ENCODE peak calls at places on chromosomes 16 and 17, in seven cellular contexts. G is lower leg skin; I is activated CD8-positive, alpha-beta T cell treated with anti-CD3 and anti-CD28 coated beads for 36 hours; M is tibial artery; Z is AG04450; L is endothelial cell; A is GM13976. X is an unnamed sample.

GRCh38 chr17:12118617-12119016 is 97.9 kb downstream of the MAP2K4 start:
- DNase-seq in G (no peak), I (no peak), M (no peak), Z (no peak), L (no peak), A (no peak), X (no peak)

GRCh38 chr17:62781356-62781755 is 26.8 kb downstream of the MARCHF10 start:
- DNase-seq in G (no peak), I (no peak), M (no peak), Z (no peak), L (no peak), A (no peak), X (no peak)

GRCh38 chr16:85720319-85720637 is 30.6 kb downstream of the C16orf74 start:
- DNase-seq in G (no peak), I (no peak), M (no peak), Z (no peak), L (no peak), A (no peak), X (no peak)

GRCh38 chr17:50511058-50511457 is 2.8 kb downstream of the MYCBPAP start:
- DNase-seq in G (no peak), I (peak), M (no peak), Z (no peak), L (no peak), A (peak), X (no peak)

GRCh38 chr17:38425744-38426143 is 2.5 kb upstream of the ARHGAP23 start:
- DNase-seq in G (no peak), I (no peak), M (no peak), Z (no peak), L (peak), A (no peak), X (no peak)

GRCh38 chr17:18362509-18363020 is 785 bp downstream of the SHMT1 start:
- DNase-seq in G (peak), I (peak), M (peak), Z (no peak), L (peak), A (peak), X (peak)

GRCh38 chr16:46583036-46583435 is 38.1 kb downstream of the SHCBP1 start:
- DNase-seq in G (no peak), I (no peak), M (no peak), Z (no peak), L (no peak), A (no peak), X (no peak)

GRCh38 chr17:69093279-69093789 is 32.6 kb upstream of the ABCA9 start:
- DNase-seq in G (no peak), I (no peak), M (no peak), Z (no peak), L (no peak), A (no peak), X (no peak)

GRCh38 chr16:60932600-60932999 is 1103.6 kb downstream of the CDH8 start:
- DNase-seq in G (no peak), I (no peak), M (no peak), Z (no peak), L (no peak), A (no peak), X (no peak)

GRCh38 chr17:1012823-1013728 is 16.1 kb downstream of the TIMM22 start:
- DNase-seq in G (no peak), I (no peak), M (no peak), Z (no peak), L (no peak), A (no peak), X (no peak)

GRCh38 chr16:21194771-21195301 is 16.5 kb downstream of the ZP2 start:
- DNase-seq in G (no peak), I (no peak), M (no peak), Z (no peak), L (no peak), A (peak), X (no peak)

GRCh38 chr16:30406911-30407793 is at the start of gene ZNF771:
- DNase-seq in G (peak), I (peak), M (peak), Z (peak), L (peak), A (peak), X (peak)

GRCh38 chr16:9135797-9136196 is 44.4 kb downstream of the HAPSTR1 start:
- DNase-seq in G (no peak), I (peak), M (no peak), Z (no peak), L (no peak), A (no peak), X (no peak)

GRCh38 chr16:84357191-84357651 is 11.1 kb upstream of the ATP2C2 start:
- DNase-seq in G (no peak), I (peak), M (no peak), Z (no peak), L (no peak), A (no peak), X (no peak)

GRCh38 chr16:50121721-50122445 is 31.2 kb upstream of the TENT4B start:
- DNase-seq in G (no peak), I (peak), M (no peak), Z (no peak), L (no peak), A (peak), X (no peak)

GRCh38 chr16:66746682-66747081 is 4.7 kb downstream of the DYNC1LI2 start:
- DNase-seq in G (no peak), I (peak), M (no peak), Z (no peak), L (no peak), A (no peak), X (no peak)

GRCh38 chr17:8470447-8471047 is 34.9 kb downstream of the NDEL1 start:
- DNase-seq in G (peak), I (no peak), M (no peak), Z (no peak), L (no peak), A (no peak), X (no peak)

GRCh38 chr17:82334622-82335394 is 1.2 kb upstream of the SECTM1 start:
- DNase-seq in G (no peak), I (no peak), M (no peak), Z (no peak), L (no peak), A (no peak), X (no peak)

GRCh38 chr17:59804910-59805381 is 87.8 kb downstream of the TUBD1 start:
- DNase-seq in G (no peak), I (no peak), M (no peak), Z (no peak), L (no peak), A (no peak), X (no peak)

GRCh38 chr17:32493581-32494513 is 7.1 kb downstream of the CDK5R1 start:
- DNase-seq in G (no peak), I (no peak), M (no peak), Z (no peak), L (no peak), A (no peak), X (no peak)

DNA sequence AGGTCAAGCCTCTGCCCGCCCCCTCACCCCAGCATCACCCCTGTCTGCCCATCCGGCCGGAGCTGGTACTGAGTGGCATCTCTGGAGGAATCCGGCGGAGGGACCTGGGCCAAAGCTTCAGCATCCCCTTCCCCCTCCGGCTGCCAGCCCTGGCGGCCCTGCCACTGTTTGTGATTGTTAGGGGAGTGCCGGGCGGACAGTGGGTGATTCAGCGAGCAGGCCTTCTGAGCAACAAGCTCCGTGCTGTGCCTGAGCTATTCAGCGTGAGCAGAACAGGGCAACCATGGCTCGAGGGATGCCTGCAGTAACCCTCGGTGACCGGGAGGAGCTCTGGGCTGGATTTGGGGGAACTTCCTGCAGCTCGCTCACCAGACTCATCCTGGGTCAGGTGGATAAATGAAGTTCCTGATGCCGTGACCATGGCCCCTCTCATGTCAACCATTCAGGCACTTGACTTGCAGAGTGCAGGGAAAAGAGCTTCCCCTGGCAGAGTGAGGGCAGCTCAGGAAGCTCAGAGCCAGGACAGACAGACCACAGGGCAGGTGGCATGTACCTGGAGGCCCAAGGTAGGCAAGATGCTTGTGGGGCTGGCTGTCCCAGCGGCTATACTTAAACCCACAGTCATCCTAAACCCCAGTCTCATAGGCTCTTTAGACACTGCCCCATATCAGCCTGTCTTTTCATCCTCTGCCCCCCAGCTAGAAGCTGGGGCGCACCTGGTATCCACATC is 24.3 kb upstream of the MLKL start:
- DNase-seq in G (no peak), I (no peak), M (no peak), Z (peak), L (no peak), A (no peak), X (no peak)
- TF ChIP-seq CTCF in G (no peak), I (no peak), M (peak), Z (peak), L (no peak), A (no peak), X (peak)

GRCh38 chr17:43915561-43915960 is 8.2 kb upstream of the MPP2 start:
- DNase-seq in G (no peak), I (no peak), M (no peak), Z (no peak), L (no peak), A (no peak), X (no peak)

GRCh38 chr17:43917016-43917347 is 9.6 kb upstream of the MPP2 start:
- DNase-seq in G (no peak), I (no peak), M (no peak), Z (no peak), L (no peak), A (no peak), X (no peak)

GRCh38 chr17:43917348-43918025 is 10.2 kb upstream of the MPP2 start:
- DNase-seq in G (no peak), I (peak), M (no peak), Z (no peak), L (peak), A (peak), X (no peak)

GRCh38 chr17:43918026-43918389 is 10.7 kb upstream of the MPP2 start:
- DNase-seq in G (no peak), I (no peak), M (no peak), Z (no peak), L (no peak), A (no peak), X (no peak)

DNA sequence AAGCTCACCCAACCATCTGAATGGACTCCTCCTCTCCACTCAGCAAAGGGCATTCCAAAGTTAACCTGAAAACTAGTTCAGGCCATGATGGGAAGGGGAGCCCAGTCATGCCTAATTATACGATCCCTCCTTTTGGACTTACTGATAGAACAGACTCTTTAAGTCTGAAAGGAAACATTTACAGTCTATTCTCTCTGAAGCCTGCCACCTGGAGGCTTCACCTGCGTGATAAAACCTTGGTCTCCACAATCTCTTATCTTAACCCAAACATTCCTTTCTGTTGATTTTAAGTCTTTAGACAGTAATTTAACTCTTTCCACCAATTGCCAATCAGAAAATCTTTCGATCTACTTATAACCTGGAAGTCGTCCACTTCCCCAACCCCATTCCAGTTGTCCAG is 9.0 kb upstream of the MPP2 start:
- DNase-seq in G (no peak), I (no peak), M (no peak), Z (no peak), L (no peak), A (no peak), X (no peak)
- TF ChIP-seq CTCF in G (no peak), I (no peak), M (no peak), Z (no peak), L (no peak), A (no peak), X (no peak)

DNA sequence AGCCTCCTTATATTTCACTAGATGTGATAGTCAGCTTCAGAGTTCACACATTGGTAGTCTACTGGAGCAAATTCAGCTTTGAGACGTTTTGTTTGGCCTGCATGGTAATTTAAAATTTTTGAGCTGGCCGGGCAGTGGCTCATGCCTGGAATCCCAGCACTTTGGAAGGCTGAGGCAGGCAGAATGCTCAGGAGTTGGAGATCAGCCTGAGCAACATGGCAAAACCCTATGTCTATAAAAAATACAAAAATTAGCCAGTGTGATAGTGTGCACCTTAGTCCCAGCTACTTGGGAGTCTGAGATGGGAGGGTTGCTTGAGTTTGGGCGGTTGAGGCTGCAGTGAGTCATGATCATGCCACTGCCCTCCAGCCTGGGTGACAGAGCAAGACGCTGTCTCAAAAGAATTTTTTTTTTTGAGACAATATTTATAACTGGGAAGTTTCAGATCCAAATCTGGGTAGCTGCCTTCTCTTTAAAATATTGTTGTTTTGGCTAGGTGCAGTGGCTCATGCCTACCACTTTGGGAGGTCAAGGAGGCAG is 4.8 kb upstream of the BLMH start:
- DNase-seq in G (no peak), I (no peak), M (no peak), Z (no peak), L (no peak), A (no peak), X (no peak)
- TF ChIP-seq CTCF in G (no peak), I (no peak), M (no peak), Z (no peak), L (no peak), A (no peak), X (no peak)

DNA sequence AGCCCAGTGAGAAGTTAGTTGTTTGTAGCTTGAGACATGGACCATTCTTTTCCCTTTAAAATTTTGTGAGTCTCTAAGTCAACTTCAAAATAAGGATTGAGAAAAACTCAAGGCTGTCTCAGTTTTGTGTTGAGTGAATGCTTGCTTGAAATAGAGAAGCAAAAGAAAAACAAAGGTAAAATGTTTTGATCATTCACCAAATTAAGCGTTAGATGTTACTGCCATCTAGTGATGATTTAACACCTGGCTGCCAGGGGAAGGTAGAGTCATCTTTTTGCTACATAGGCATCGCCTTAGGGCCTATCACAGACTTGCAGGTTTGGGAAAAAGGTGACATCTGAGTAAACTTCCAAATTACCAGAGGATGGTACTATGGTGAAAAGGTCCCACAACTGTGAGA is 74.4 kb downstream of the PCTP start:
- DNase-seq in G (no peak), I (no peak), M (no peak), Z (no peak), L (no peak), A (no peak), X (no peak)
- TF ChIP-seq CTCF in G (no peak), I (peak), M (no peak), Z (no peak), L (no peak), A (no peak), X (no peak)

DNA sequence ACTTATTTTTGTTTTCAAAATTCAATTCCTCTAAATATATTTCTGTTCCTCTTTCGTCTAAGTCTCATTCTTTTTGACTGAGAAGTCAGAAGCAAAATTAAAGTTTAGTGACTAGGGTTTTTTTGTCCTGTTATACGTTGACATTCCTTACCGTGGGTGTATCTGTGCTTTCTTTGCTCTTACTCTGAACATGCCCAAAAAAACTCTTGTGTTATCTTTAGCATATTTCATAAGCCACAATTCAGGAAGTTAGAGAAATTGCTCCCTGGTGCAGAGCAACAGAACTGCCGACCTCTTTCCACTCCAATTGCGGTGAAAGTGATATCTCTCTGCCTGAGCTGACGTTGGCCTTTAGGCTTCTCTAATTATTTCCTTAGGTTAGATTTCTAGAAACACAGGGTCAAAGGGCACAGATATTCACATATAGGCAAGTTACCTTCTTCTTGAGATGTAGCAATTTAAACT is 65.7 kb downstream of the CENPV start:
- DNase-seq in G (no peak), I (peak), M (no peak), Z (peak), L (no peak), A (peak), X (peak)
- TF ChIP-seq CTCF in G (no peak), I (no peak), M (peak), Z (no peak), L (no peak), A (no peak), X (no peak)

DNA sequence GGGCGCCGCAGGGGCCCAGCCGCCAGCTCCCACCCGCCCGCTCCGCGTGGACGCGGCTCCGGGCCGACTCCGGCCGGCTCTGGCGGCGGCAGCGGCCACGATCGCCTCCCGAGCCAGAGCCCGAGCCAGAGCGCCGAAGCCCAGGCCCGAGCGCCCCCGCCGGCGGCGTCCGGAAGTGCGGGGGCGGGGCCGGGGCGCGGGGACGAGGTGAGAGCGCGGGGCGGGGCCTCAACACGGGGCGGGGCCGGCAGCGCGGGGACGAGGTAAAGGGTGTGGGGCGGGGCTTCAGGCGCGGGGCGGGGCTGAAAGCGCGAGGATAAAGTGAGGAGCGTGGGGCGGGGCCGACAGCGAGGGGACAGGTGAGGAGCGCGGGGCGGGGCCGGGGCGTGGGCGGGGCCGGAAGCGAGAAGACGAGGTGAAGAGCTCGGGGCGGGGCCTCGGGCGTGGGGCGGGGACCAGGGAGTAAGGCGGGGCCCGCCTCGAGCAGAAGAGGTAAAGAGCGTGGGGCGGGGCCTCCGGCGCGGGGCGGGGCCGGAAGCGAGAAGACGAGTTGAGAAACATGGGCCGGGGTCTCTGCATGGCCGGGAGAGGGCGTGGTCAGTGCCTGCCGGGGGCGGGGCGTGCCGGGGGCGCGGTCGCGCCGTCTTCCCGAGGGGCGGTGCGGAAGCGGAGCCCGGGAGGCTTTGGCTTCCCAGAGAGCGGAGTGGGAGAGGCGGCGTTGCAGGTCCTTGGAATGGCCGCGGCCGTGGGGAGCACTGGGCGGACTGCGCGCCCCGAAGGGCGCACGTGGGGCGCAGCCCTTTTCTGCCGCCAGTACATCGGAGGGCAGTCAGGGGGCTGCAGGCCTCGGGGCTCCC is at the start of gene AXIN1:
- DNase-seq in G (peak), I (peak), M (peak), Z (peak), L (peak), A (peak), X (peak)
- TF ChIP-seq CTCF in G (no peak), I (no peak), M (peak), Z (peak), L (peak), A (peak), X (peak)

DNA sequence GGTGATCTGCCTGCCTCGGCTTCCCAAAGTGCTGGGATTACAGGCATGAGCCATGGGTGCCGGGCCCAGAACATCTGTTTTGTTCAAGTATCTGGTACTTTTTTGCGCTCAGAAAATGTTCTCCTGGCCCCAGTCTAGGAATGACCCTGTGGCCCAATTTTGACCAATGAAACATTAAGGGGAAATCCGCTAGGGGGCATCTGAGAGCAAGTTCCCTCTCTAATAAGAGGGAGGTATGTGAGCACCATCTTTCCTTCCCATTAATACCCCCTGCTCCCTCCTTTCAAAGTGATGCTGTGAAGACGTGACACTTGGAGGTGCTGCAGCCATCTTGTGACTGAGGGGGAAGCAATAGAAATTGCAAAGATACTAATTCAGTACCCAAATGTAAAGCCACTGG is 16.5 kb upstream of the CLEC3A start:
- DNase-seq in G (no peak), I (peak), M (no peak), Z (no peak), L (peak), A (peak), X (no peak)
- TF ChIP-seq CTCF in G (no peak), I (peak), M (no peak), Z (peak), L (peak), A (no peak), X (peak)